ENCODE peak calls at places on chromosomes 3 and 15, in four cellular contexts. One of them, this sample, is unnamed.

GRCh38 chr3:47016934-47017435 is 37.5 kb downstream of the NBEAL2 start:
- DNase-seq in heart left ventricle: no peak
- DNase-seq in dorsolateral prefrontal cortex: no peak
- DNase-seq in Daoy: peak; percentile 81
- DNase-seq in this sample: no peak

GRCh38 chr3:39626198-39626597 is 158.7 kb downstream of the MOBP start:
- DNase-seq in heart left ventricle: no peak
- DNase-seq in dorsolateral prefrontal cortex: no peak
- DNase-seq in Daoy: no peak
- DNase-seq in this sample: no peak

GRCh38 chr3:123085293-123085949 is 18.6 kb downstream of the PDIA5 start:
- DNase-seq in heart left ventricle: no peak
- DNase-seq in dorsolateral prefrontal cortex: no peak
- DNase-seq in Daoy: no peak
- DNase-seq in this sample: no peak

GRCh38 chr3:127779747-127780146 is 42.6 kb downstream of the MGLL start:
- DNase-seq in heart left ventricle: no peak
- DNase-seq in dorsolateral prefrontal cortex: no peak
- DNase-seq in Daoy: peak; percentile 78
- DNase-seq in this sample: no peak

GRCh38 chr15:80275946-80276345 is 23.9 kb upstream of the CTXND1 start:
- DNase-seq in heart left ventricle: no peak
- DNase-seq in dorsolateral prefrontal cortex: no peak
- DNase-seq in Daoy: peak; percentile 73
- DNase-seq in this sample: no peak

GRCh38 chr3:175399156-175399840 is 540.2 kb downstream of the NAALADL2 start:
- DNase-seq in heart left ventricle: no peak
- DNase-seq in dorsolateral prefrontal cortex: no peak
- DNase-seq in Daoy: no peak
- DNase-seq in this sample: no peak

GRCh38 chr3:81778678-81779182 is 17.3 kb upstream of the GBE1 start:
- DNase-seq in heart left ventricle: no peak
- DNase-seq in dorsolateral prefrontal cortex: no peak
- DNase-seq in Daoy: no peak
- DNase-seq in this sample: no peak

GRCh38 chr15:52419494-52419893 is 109.2 kb downstream of the MYO5A start:
- DNase-seq in heart left ventricle: no peak
- DNase-seq in dorsolateral prefrontal cortex: no peak
- DNase-seq in Daoy: no peak
- DNase-seq in this sample: no peak

GRCh38 chr3:32438596-32439344 is 47.1 kb downstream of the CMTM7 start:
- DNase-seq in heart left ventricle: no peak
- DNase-seq in dorsolateral prefrontal cortex: no peak
- DNase-seq in Daoy: no peak
- DNase-seq in this sample: no peak

GRCh38 chr15:100092034-100092433 is 249.7 kb downstream of the ADAMTS17 start:
- DNase-seq in heart left ventricle: no peak
- DNase-seq in dorsolateral prefrontal cortex: no peak
- DNase-seq in Daoy: no peak
- DNase-seq in this sample: no peak

GRCh38 chr15:68383161-68384074 is 48.5 kb downstream of the ITGA11 start:
- DNase-seq in heart left ventricle: no peak
- DNase-seq in dorsolateral prefrontal cortex: no peak
- DNase-seq in Daoy: peak; percentile 42
- DNase-seq in this sample: no peak

GRCh38 chr3:46607603-46608028 is 4.7 kb upstream of the FAM240A start:
- DNase-seq in heart left ventricle: no peak
- DNase-seq in dorsolateral prefrontal cortex: no peak
- DNase-seq in Daoy: peak; percentile 19
- DNase-seq in this sample: no peak

This sample was measured in nephron progenitor cell.